ENCODE peak calls at places on chromosomes 6 and 20, in ten cellular contexts. F is tibial artery, X is lower lobe of right lung, M is stomach, P is heart left ventricle, A is fibroblast of mammary gland, Q is AG10803, U is SK-N-SH, E is adrenal gland, J is uterus. V is an unnamed sample.

GRCh38 chr6:156808287-156808686 is 31.1 kb downstream of the ARID1B start:
- DNase-seq in F (no peak), U (no peak), E (no peak), A (peak), X (no peak), Q (peak), J (no peak), M (no peak), P (no peak), V (no peak)

GRCh38 chr20:50541606-50542041 is 31.4 kb downstream of the PTPN1 start:
- DNase-seq in A (no peak), X (no peak), F (no peak), Q (no peak), M (no peak), E (no peak), P (no peak), U (no peak), J (no peak), V (no peak)

GRCh38 chr6:37056112-37056403 is 50.6 kb downstream of the FGD2 start:
- DNase-seq in Q (no peak), P (no peak), M (no peak), X (no peak), E (no peak), F (no peak), J (no peak), U (no peak), A (no peak), V (no peak)

GRCh38 chr6:4280721-4281120 is 145.3 kb upstream of the ECI2 start:
- DNase-seq in Q (peak), U (no peak), X (no peak), E (peak), A (peak), P (no peak), F (no peak), J (no peak), M (no peak), V (peak)

GRCh38 chr20:62063601-62063980 is 2.1 kb downstream of the TAF4 start:
- DNase-seq in A (peak), U (peak), P (no peak), Q (peak), F (no peak), J (no peak), E (no peak), M (no peak), X (no peak), V (no peak)

GRCh38 chr6:89985744-89986493 is 91.7 kb downstream of the GJA10 start:
- DNase-seq in J (no peak), U (peak), F (no peak), M (no peak), E (no peak), A (peak), Q (peak), P (no peak), X (no peak), V (no peak)

GRCh38 chr6:38935051-38935450 is 113.5 kb upstream of the GLP1R start:
- DNase-seq in F (no peak), U (no peak), E (no peak), X (no peak), J (no peak), M (no peak), A (no peak), P (no peak), Q (no peak), V (no peak)

GRCh38 chr6:144321839-144322591 is 36.9 kb downstream of the UTRN start:
- DNase-seq in P (no peak), J (no peak), F (no peak), Q (peak), E (no peak), A (peak), U (no peak), X (no peak), M (no peak), V (no peak)

GRCh38 chr6:132633362-132633761 is 9.3 kb upstream of the TAAR2 start:
- DNase-seq in F (no peak), P (no peak), M (no peak), E (no peak), X (no peak), Q (no peak), A (no peak), U (no peak), J (no peak), V (no peak)

GRCh38 chr20:49247792-49248191 is 28.6 kb downstream of the DDX27 start:
- DNase-seq in M (no peak), U (no peak), E (no peak), P (no peak), J (no peak), A (no peak), F (no peak), X (no peak), Q (no peak), V (no peak)

GRCh38 chr6:43402819-43403218 is 24.5 kb upstream of the ABCC10 start:
- DNase-seq in F (no peak), Q (no peak), E (no peak), U (no peak), J (no peak), X (no peak), A (no peak), M (no peak), P (no peak), V (no peak)

GRCh38 chr20:45037050-45037449 is 63.9 kb downstream of the KCNS1 start:
- DNase-seq in F (no peak), U (no peak), E (no peak), J (peak), X (no peak), M (peak), Q (peak), P (peak), A (peak), V (no peak)

GRCh38 chr20:15154070-15154469 is 816.7 kb upstream of the FLRT3 start:
- DNase-seq in U (no peak), M (no peak), E (no peak), J (no peak), Q (no peak), A (no peak), X (no peak), P (no peak), F (no peak), V (no peak)

GRCh38 chr6:139029470-139030210 is 1.1 kb downstream of the ABRACL start:
- DNase-seq in F (peak), Q (peak), X (peak), M (peak), U (no peak), A (peak), P (peak), J (peak), E (peak), V (no peak)

GRCh38 chr6:144331610-144332009 is 46.5 kb downstream of the UTRN start:
- DNase-seq in A (no peak), M (no peak), E (no peak), U (no peak), P (no peak), F (no peak), Q (peak), X (no peak), J (no peak), V (no peak)

GRCh38 chr6:29924731-29925130 is 17.6 kb upstream of the HLA-A start:
- DNase-seq in U (no peak), P (no peak), E (no peak), Q (no peak), F (no peak), X (no peak), A (no peak), J (no peak), M (no peak), V (no peak)

GRCh38 chr6:157227202-157228166 is 95.8 kb downstream of the TMEM242 start:
- DNase-seq in U (peak), X (no peak), M (no peak), Q (no peak), J (no peak), A (peak), E (no peak), P (no peak), F (peak), V (no peak)

GRCh38 chr20:36956674-36957073 is 5.2 kb upstream of the SAMHD1 start:
- DNase-seq in P (no peak), J (no peak), M (no peak), E (no peak), X (no peak), F (peak), A (no peak), U (no peak), Q (no peak), V (no peak)

GRCh38 chr6:14499804-14500203 is 382.2 kb downstream of the CD83 start:
- DNase-seq in F (no peak), E (no peak), X (no peak), A (peak), P (no peak), J (no peak), M (no peak), U (no peak), Q (peak), V (peak)

GRCh38 chr20:53070714-53071392 is 98.7 kb downstream of the TSHZ2 start:
- DNase-seq in F (no peak), U (no peak), Q (no peak), J (no peak), A (peak), M (no peak), P (no peak), X (no peak), E (no peak), V (no peak)

GRCh38 chr6:11428351-11428750 is 109.2 kb upstream of the TMEM170B start:
- DNase-seq in P (no peak), U (no peak), E (no peak), A (no peak), F (no peak), X (no peak), J (no peak), Q (no peak), M (no peak), V (no peak)

GRCh38 chr6:11426571-11426970 is 111.0 kb upstream of the TMEM170B start:
- DNase-seq in F (no peak), M (no peak), E (no peak), Q (peak), U (no peak), X (no peak), P (no peak), A (peak), J (no peak), V (no peak)

GRCh38 chr6:11427091-11427739 is 110.3 kb upstream of the TMEM170B start:
- DNase-seq in X (no peak), F (no peak), P (no peak), U (no peak), A (no peak), J (no peak), M (no peak), E (no peak), Q (no peak), V (no peak)

GRCh38 chr6:11428895-11429294 is 108.7 kb upstream of the TMEM170B start:
- DNase-seq in M (no peak), P (no peak), E (no peak), X (no peak), Q (peak), U (no peak), F (no peak), J (no peak), A (peak), V (peak)

GRCh38 chr6:11427827-11428245 is 109.7 kb upstream of the TMEM170B start:
- DNase-seq in F (no peak), E (no peak), Q (no peak), M (no peak), J (no peak), P (no peak), A (no peak), U (no peak), X (no peak), V (no peak)
- H3K4me3 ChIP-seq in F (no peak), E (no peak), Q (no peak), M (no peak), J (no peak), P (no peak), A (no peak), U (no peak), X (peak), V (no peak)

DNA sequence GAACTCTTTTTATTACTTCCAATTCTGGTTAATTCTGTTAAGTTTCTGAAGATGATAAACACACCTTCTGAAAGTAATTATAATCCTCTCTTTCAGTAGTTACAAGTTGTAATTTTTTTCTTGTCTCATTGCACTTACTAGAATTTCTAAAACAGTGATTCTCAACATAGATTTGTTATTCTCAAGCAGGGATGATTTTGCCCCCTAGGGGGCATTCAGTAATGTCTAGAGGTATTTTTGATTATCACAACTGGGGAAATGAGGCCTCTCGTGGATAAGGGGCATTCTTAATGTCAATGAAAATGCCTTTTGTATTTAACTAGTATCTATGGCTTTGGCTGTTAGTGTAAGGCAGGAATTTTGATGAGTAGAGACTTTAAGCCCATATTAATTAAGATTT is 39.4 kb upstream of the MAFB start:
- DNase-seq in P (no peak), Q (no peak), F (no peak), J (no peak), X (no peak), M (no peak), A (no peak), E (no peak), U (no peak), V (no peak)
- TF ChIP-seq CTCF in P (peak), Q (no peak), F (no peak), J (no peak), X (no peak), M (no peak), A (peak), E (no peak), U (peak), V (peak)

GRCh38 chr6:158715330-158716311 is 65.8 kb downstream of the SYTL3 start:
- DNase-seq in M (no peak), Q (no peak), E (no peak), X (peak), A (no peak), U (no peak), F (peak), J (no peak), P (no peak), V (no peak)
- H3K4me3 ChIP-seq in M (no peak), Q (no peak), E (no peak), X (no peak), A (no peak), U (no peak), F (no peak), J (no peak), P (no peak), V (no peak)

GRCh38 chr6:168709991-168710390 is 269.0 kb downstream of the SMOC2 start:
- DNase-seq in Q (no peak), A (no peak), E (no peak), X (no peak), U (no peak), F (no peak), P (no peak), M (no peak), J (no peak), V (no peak)
- TF ChIP-seq CTCF in Q (no peak), A (no peak), E (no peak), X (no peak), U (no peak), F (no peak), P (no peak), M (no peak), J (no peak), V (no peak)

DNA sequence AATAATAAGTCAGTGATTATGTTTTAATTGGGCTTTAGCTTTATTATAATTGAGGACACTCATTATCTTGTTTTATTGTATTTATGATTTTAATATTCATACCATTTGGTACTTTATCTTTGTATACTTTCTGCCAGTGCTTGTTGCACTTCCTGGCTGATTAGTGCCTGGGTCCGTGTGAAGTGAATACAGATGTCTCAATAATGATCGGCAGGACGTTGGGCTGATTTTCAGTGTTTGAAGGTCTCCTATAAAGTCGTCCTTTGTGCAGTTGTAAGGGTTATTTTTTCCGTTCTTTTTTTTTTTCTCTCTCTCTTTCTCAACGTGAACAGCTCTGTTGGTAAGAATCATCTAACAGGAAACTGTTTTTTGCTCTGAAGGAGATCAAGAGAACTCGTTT is 450.0 kb upstream of the POU3F2 start:
- DNase-seq in A (no peak), U (no peak), J (no peak), X (no peak), P (no peak), M (no peak), E (no peak), F (no peak), Q (no peak), V (no peak)
- H3K4me3 ChIP-seq in A (no peak), U (no peak), J (no peak), X (no peak), P (no peak), M (no peak), E (no peak), F (no peak), Q (no peak), V (no peak)

GRCh38 chr20:1776608-1777475 is 118.4 kb upstream of the SIRPA start:
- DNase-seq in P (peak), A (peak), J (peak), X (peak), M (peak), F (peak), Q (peak), U (peak), E (peak), V (peak)

GRCh38 chr20:1775117-1775516 is 117.5 kb upstream of the SIRPG start:
- DNase-seq in X (no peak), U (no peak), P (no peak), F (no peak), J (no peak), Q (peak), M (no peak), E (peak), A (peak), V (no peak)

GRCh38 chr20:1779567-1779966 is 115.6 kb upstream of the SIRPA start:
- DNase-seq in J (no peak), A (no peak), M (no peak), F (no peak), E (no peak), U (no peak), X (no peak), Q (no peak), P (no peak), V (no peak)

GRCh38 chr20:1774479-1774878 is 116.9 kb upstream of the SIRPG start:
- DNase-seq in A (no peak), X (no peak), Q (no peak), U (no peak), E (no peak), M (no peak), F (no peak), P (no peak), J (no peak), V (no peak)

DNA sequence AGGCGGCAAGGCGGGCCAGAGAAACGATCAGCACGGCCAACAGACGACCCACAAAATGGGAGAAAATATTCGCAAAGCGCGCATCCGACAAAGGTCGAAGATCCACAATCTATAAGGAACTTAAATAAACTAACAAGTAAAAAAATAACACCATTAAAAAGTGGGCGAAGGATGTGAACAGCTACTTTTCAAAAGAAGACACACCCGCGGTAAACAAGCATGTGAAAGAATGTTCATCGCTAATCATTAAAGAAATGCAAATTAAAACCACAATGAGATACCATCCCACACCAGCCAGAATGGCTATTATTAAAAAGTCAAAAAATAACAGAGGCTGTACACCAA is 117.8 kb upstream of the SIRPA start:
- DNase-seq in J (no peak), E (no peak), X (no peak), A (no peak), F (no peak), Q (no peak), M (no peak), U (no peak), P (no peak), V (no peak)
- TF ChIP-seq CTCF in J (no peak), E (no peak), X (no peak), A (no peak), F (no peak), Q (no peak), M (no peak), U (no peak), P (no peak), V (no peak)

GRCh38 chr6:121335111-121336008 is 1.1 kb upstream of the TBC1D32 start:
- DNase-seq in A (peak), M (no peak), X (no peak), J (no peak), P (no peak), E (no peak), F (no peak), Q (peak), U (peak), V (peak)
- H3K4me3 ChIP-seq in A (peak), M (peak), X (peak), J (peak), P (peak), E (peak), F (peak), Q (peak), U (peak), V (peak)

DNA sequence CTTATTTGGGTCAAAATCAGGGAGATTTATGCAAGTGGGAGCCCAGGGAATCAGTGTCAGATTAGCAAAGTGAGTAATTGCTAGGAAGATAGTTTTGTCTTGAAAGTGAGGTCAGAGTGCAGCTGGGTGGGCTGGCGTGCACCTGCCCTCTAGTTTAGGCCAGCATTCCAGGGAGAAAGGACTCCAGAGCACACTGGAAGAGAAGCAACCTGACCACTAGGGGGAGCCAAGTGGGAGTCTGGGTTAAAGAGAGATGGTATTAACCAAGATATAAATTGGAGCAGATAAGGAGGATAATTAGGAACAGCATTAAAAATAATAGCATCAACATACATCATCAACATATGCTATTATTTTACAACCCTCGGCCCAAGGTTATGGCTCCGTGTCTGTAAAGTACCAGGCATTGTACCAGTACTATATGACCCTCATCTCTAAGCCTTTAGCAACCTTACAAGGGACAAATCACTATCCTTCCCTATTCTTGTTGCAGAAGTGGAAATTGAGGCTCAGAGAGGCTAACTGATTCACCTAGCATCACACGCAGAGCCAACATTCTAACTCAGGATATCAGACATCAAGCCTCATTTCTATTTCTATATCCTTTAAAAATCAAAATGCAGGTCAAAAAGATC is 57.8 kb downstream of the SLC2A10 start:
- DNase-seq in X (no peak), M (peak), J (no peak), A (peak), U (peak), E (no peak), F (no peak), Q (peak), P (no peak), V (no peak)
- TF ChIP-seq CTCF in X (peak), M (peak), J (no peak), A (peak), U (peak), E (peak), F (peak), Q (peak), P (peak), V (peak)

GRCh38 chr20:51767867-51768758 is at the start of gene ATP9A:
- DNase-seq in Q (peak), F (peak), A (no peak), U (peak), X (no peak), P (peak), J (peak), E (peak), M (peak), V (no peak)
- H3K4me3 ChIP-seq in Q (peak), F (peak), A (peak), U (peak), X (peak), P (peak), J (peak), E (peak), M (peak), V (peak)

GRCh38 chr20:60928341-60928740 is 323.7 kb upstream of the CDH4 start:
- DNase-seq in E (no peak), U (no peak), X (no peak), M (no peak), Q (no peak), F (no peak), P (no peak), A (no peak), J (no peak), V (no peak)

GRCh38 chr20:60921021-60921622 is 330.9 kb upstream of the CDH4 start:
- DNase-seq in F (no peak), P (no peak), J (no peak), E (no peak), M (no peak), U (no peak), X (peak), Q (peak), A (no peak), V (no peak)

GRCh38 chr20:60930023-60930790 is 321.9 kb upstream of the CDH4 start:
- DNase-seq in J (no peak), P (no peak), Q (no peak), E (no peak), A (no peak), F (no peak), M (no peak), U (no peak), X (no peak), V (no peak)

GRCh38 chr20:60931691-60932090 is 320.4 kb upstream of the CDH4 start:
- DNase-seq in E (no peak), J (no peak), X (no peak), Q (no peak), A (no peak), P (no peak), U (no peak), F (no peak), M (no peak), V (no peak)

GRCh38 chr20:60926831-60927230 is 325.2 kb upstream of the CDH4 start:
- DNase-seq in P (no peak), U (no peak), J (no peak), E (no peak), X (no peak), F (no peak), A (no peak), Q (no peak), M (no peak), V (no peak)
- TF ChIP-seq CTCF in P (no peak), U (no peak), J (no peak), E (no peak), X (no peak), F (no peak), A (no peak), Q (no peak), M (no peak), V (no peak)

V was measured in epithelial cell of proximal tubule.